ENCODE peak calls at places on chromosomes 5 and 9, in ten cellular contexts. S is ACHN, K is osteocyte, B is fibroblast of villous mesenchyme, R is Right ventricle myocardium superior, F is T-helper 22 cell, U is left ventricle myocardium inferior, V is Ammon's horn, P is ELF-1, M is T follicular helper cell. Y is an unnamed sample.

GRCh38 chr5:38645508-38645907 is 89.1 kb upstream of the LIFR start:
- DNase-seq in S (no peak), K (no peak), B (no peak), R (peak; percentile 71), F (no peak), U (peak; percentile 53), V (no peak), P (no peak), M (no peak), Y (no peak)

GRCh38 chr5:143051244-143052058 is 281.3 kb downstream of the ARHGAP26 start:
- DNase-seq in S (peak; percentile 45), K (no peak), B (peak; percentile 96), R (no peak), F (no peak), U (no peak), V (peak; percentile 66), P (no peak), M (no peak), Y (no peak)

GRCh38 chr5:122392844-122393243 is 80.8 kb downstream of the SNCAIP start:
- DNase-seq in S (no peak), K (no peak), B (peak; percentile 96), R (no peak), F (no peak), U (no peak), V (no peak), P (no peak), M (no peak), Y (no peak)

GRCh38 chr9:108019821-108020220 is 530.3 kb upstream of the KLF4 start:
- DNase-seq in S (no peak), K (no peak), B (no peak), R (no peak), F (no peak), U (no peak), V (no peak), P (no peak), M (no peak), Y (no peak)

GRCh38 chr5:125181159-125181558 is 434.7 kb upstream of the ZNF608 start:
- DNase-seq in S (no peak), K (no peak), B (no peak), R (no peak), F (no peak), U (no peak), V (no peak), P (no peak), M (no peak), Y (no peak)

GRCh38 chr5:1511651-1512540 is 11.9 kb downstream of the LPCAT1 start:
- DNase-seq in S (peak; percentile 75), K (peak; percentile 82), B (peak; percentile 41), R (peak; percentile 30), F (no peak), U (peak; percentile 12), V (peak; percentile 29), P (no peak), M (no peak), Y (peak; percentile 24)

GRCh38 chr9:88312517-88313103 is 75.6 kb upstream of the SPIN1 start:
- DNase-seq in S (no peak), K (no peak), B (no peak), R (no peak), F (no peak), U (no peak), V (no peak), P (no peak), M (no peak), Y (no peak)

GRCh38 chr5:165138261-165138660 is 1632.8 kb downstream of the MAT2B start:
- DNase-seq in S (no peak), K (no peak), B (no peak), R (no peak), F (no peak), U (no peak), V (no peak), P (peak; percentile 25), M (no peak), Y (no peak)

GRCh38 chr5:180126716-180127681 is 55.4 kb upstream of the RNF130 start:
- DNase-seq in S (peak; percentile 19), K (peak; percentile 85), B (peak; percentile 7), R (peak; percentile 60), F (no peak), U (no peak), V (no peak), P (peak; percentile 55), M (no peak), Y (peak; percentile 35)

GRCh38 chr9:97307091-97307490 is 368 bp upstream of the CCDC180 start:
- DNase-seq in S (no peak), K (no peak), B (peak; percentile 57), R (peak; percentile 75), F (no peak), U (peak; percentile 57), V (peak; percentile 85), P (peak; percentile 91), M (no peak), Y (peak; percentile 74)

GRCh38 chr5:175460126-175460525 is 16.1 kb upstream of the DRD1 start:
- DNase-seq in S (peak; percentile 13), K (no peak), B (peak; percentile 13), R (no peak), F (no peak), U (no peak), V (peak; percentile 47), P (no peak), M (no peak), Y (peak; percentile 23)

GRCh38 chr9:134942421-134943119 is 24.9 kb upstream of the FCN1 start:
- DNase-seq in S (no peak), K (no peak), B (no peak), R (no peak), F (no peak), U (no peak), V (no peak), P (no peak), M (no peak), Y (no peak)

GRCh38 chr9:5111696-5112095 is 73.7 kb downstream of the INSL6 start:
- DNase-seq in S (no peak), K (peak; percentile 84), B (no peak), R (no peak), F (no peak), U (no peak), V (no peak), P (no peak), M (no peak), Y (no peak)

GRCh38 chr9:129557192-129558036 is 63.5 kb downstream of the C9orf50 start:
- DNase-seq in S (no peak), K (peak; percentile 93), B (peak; percentile 41), R (no peak), F (no peak), U (no peak), V (no peak), P (peak; percentile 98), M (no peak), Y (peak; percentile 60)

GRCh38 chr5:83474170-83474796 is 2.7 kb downstream of the VCAN start:
- DNase-seq in S (peak; percentile 94), K (peak; percentile 96), B (peak; percentile 93), R (peak; percentile 92), F (no peak), U (peak; percentile 84), V (peak; percentile 67), P (peak; percentile 99), M (no peak), Y (peak; percentile 58)

GRCh38 chr5:138369249-138369648 is 16.8 kb downstream of the KDM3B start:
- DNase-seq in S (no peak), K (no peak), B (no peak), R (no peak), F (no peak), U (no peak), V (no peak), P (no peak), M (no peak), Y (no peak)

GRCh38 chr9:18796871-18797270 is 236.1 kb downstream of the SAXO1 start:
- DNase-seq in S (no peak), K (no peak), B (no peak), R (no peak), F (no peak), U (no peak), V (no peak), P (no peak), M (no peak), Y (no peak)

GRCh38 chr5:179393078-179393477 is 47.8 kb upstream of the ADAMTS2 start:
- DNase-seq in S (no peak), K (peak; percentile 30), B (peak; percentile 59), R (no peak), F (no peak), U (no peak), V (no peak), P (no peak), M (no peak), Y (no peak)

GRCh38 chr5:82312373-82312856 is 34.3 kb upstream of the RPS23 start:
- DNase-seq in S (peak; percentile 61), K (peak; percentile 88), B (peak; percentile 86), R (peak; percentile 78), F (no peak), U (peak; percentile 59), V (peak; percentile 87), P (peak; percentile 82), M (peak; percentile 14), Y (peak; percentile 74)

GRCh38 chr9:69388596-69388995 is 63.6 kb downstream of the ENTREP1 start:
- DNase-seq in S (no peak), K (no peak), B (no peak), R (no peak), F (no peak), U (no peak), V (no peak), P (no peak), M (no peak), Y (no peak)

GRCh38 chr9:108053555-108054061 is 564.0 kb upstream of the KLF4 start:
- DNase-seq in S (no peak), K (no peak), B (peak; percentile 97), R (peak; percentile 83), F (no peak), U (peak; percentile 67), V (no peak), P (no peak), M (no peak), Y (peak; percentile 77)

GRCh38 chr9:123550797-123551196 is 194.8 kb downstream of the CRB2 start:
- DNase-seq in S (no peak), K (no peak), B (no peak), R (no peak), F (no peak), U (no peak), V (peak; percentile 36), P (peak; percentile 44), M (no peak), Y (no peak)

GRCh38 chr5:162068412-162068811 is 839 bp downstream of the GABRG2 start:
- DNase-seq in S (peak; percentile 67), K (no peak), B (peak; percentile 7), R (no peak), F (no peak), U (no peak), V (peak; percentile 27), P (peak; percentile 89), M (no peak), Y (no peak)

GRCh38 chr5:179272326-179273073 is 72.8 kb downstream of the ADAMTS2 start:
- DNase-seq in S (no peak), K (no peak), B (no peak), R (peak; percentile 40), F (no peak), U (peak; percentile 12), V (no peak), P (no peak), M (no peak), Y (peak; percentile 40)

GRCh38 chr5:91103353-91104061 is 279.6 kb downstream of the ARRDC3 start:
- DNase-seq in S (no peak), K (no peak), B (no peak), R (no peak), F (no peak), U (no peak), V (no peak), P (no peak), M (no peak), Y (no peak)